ENCODE peak calls at places on chromosomes 1 and 21, in ten cellular contexts. H is mesenteric fat pad; S is activated naive CD4-positive, alpha-beta T cell treated with anti-CD3 and anti-CD28 coated beads, Interleukin-2, amount 10 ng/mL, durations not matched to agents 7 days and 5 days; A is naive thymus-derived CD8-positive, alpha-beta T cell; M is SK-MEL-5; B is T-helper 17 cell; Q is activated CD4-positive, alpha-beta T cell treated with anti-CD3 and anti-CD28 coated beads, Interleukin-2, amount 10 ng/mL, durations not matched to agents 7 days and 5 days; K is small intestine; Y is posterior cingulate gyrus; X is osteocyte. U is an unnamed sample.

GRCh38 chr1:16925635-16926490 is 4.1 kb downstream of the CROCC start:
- DNase-seq in H (no peak), S (no peak), A (no peak), M (no peak), B (no peak), Q (no peak), K (no peak), Y (peak), X (no peak), U (no peak)

GRCh38 chr1:43366179-43366578 is 1.6 kb downstream of the ELOVL1 start:
- DNase-seq in H (no peak), S (peak), A (no peak), M (no peak), B (no peak), Q (no peak), K (peak), Y (no peak), X (no peak), U (no peak)

GRCh38 chr21:30391615-30392014 is 4.2 kb upstream of the KRTAP13-1 start:
- DNase-seq in H (no peak), S (no peak), A (no peak), M (no peak), B (no peak), Q (no peak), K (no peak), Y (no peak), X (no peak), U (no peak)

GRCh38 chr1:209196140-209196539 is 387.4 kb upstream of the CAMK1G start:
- DNase-seq in H (no peak), S (no peak), A (no peak), M (no peak), B (no peak), Q (no peak), K (no peak), Y (no peak), X (no peak), U (no peak)

GRCh38 chr1:33147275-33147996 is 34.4 kb downstream of the TRIM62 start:
- DNase-seq in H (no peak), S (no peak), A (no peak), M (no peak), B (no peak), Q (no peak), K (no peak), Y (no peak), X (no peak), U (no peak)

GRCh38 chr1:3053366-3053980 is 15.5 kb upstream of the PRDM16 start:
- DNase-seq in H (peak), S (peak), A (no peak), M (no peak), B (no peak), Q (no peak), K (no peak), Y (peak), X (no peak), U (no peak)

GRCh38 chr1:218430346-218430745 is 85.2 kb downstream of the TGFB2 start:
- DNase-seq in H (no peak), S (no peak), A (no peak), M (no peak), B (no peak), Q (no peak), K (no peak), Y (no peak), X (no peak), U (no peak)

GRCh38 chr1:214439352-214440119 is 111.9 kb downstream of the PTPN14 start:
- DNase-seq in H (no peak), S (peak), A (no peak), M (peak), B (no peak), Q (peak), K (peak), Y (no peak), X (no peak), U (no peak)

GRCh38 chr1:118821801-118822200 is 166.3 kb downstream of the TBX15 start:
- DNase-seq in H (no peak), S (no peak), A (no peak), M (no peak), B (no peak), Q (no peak), K (no peak), Y (no peak), X (no peak), U (no peak)

GRCh38 chr1:187413770-187414169 is 585.0 kb downstream of the PLA2G4A start:
- DNase-seq in H (no peak), S (no peak), A (no peak), M (peak), B (no peak), Q (no peak), K (no peak), Y (no peak), X (no peak), U (no peak)

GRCh38 chr1:6491480-6491962 is at the start of gene PLEKHG5:
- DNase-seq in H (no peak), S (no peak), A (no peak), M (no peak), B (no peak), Q (no peak), K (no peak), Y (peak), X (no peak), U (no peak)

GRCh38 chr1:183694035-183694434 is 40.9 kb upstream of the APOBEC4 start:
- DNase-seq in H (no peak), S (no peak), A (no peak), M (no peak), B (no peak), Q (no peak), K (no peak), Y (no peak), X (no peak), U (no peak)

GRCh38 chr1:43951021-43951985 is 4.6 kb downstream of the IPO13 start:
- DNase-seq in H (no peak), S (no peak), A (no peak), M (no peak), B (no peak), Q (no peak), K (no peak), Y (no peak), X (no peak), U (no peak)

GRCh38 chr1:3785458-3786157 is 10.7 kb downstream of the LRRC47 start:
- DNase-seq in H (no peak), S (no peak), A (no peak), M (peak), B (no peak), Q (no peak), K (peak), Y (peak), X (no peak), U (no peak)

GRCh38 chr1:244180256-244180655 is 129.2 kb downstream of the ZBTB18 start:
- DNase-seq in H (no peak), S (no peak), A (no peak), M (no peak), B (no peak), Q (no peak), K (no peak), Y (no peak), X (no peak), U (no peak)

GRCh38 chr1:201267481-201268229 is 15.7 kb upstream of the PKP1 start:
- DNase-seq in H (peak), S (no peak), A (no peak), M (no peak), B (no peak), Q (peak), K (no peak), Y (no peak), X (peak), U (no peak)

GRCh38 chr1:63843884-63844283 is 70.1 kb downstream of the ROR1 start:
- DNase-seq in H (no peak), S (no peak), A (no peak), M (peak), B (no peak), Q (no peak), K (peak), Y (no peak), X (no peak), U (no peak)

GRCh38 chr1:102174259-102174863 is 177.6 kb upstream of the OLFM3 start:
- DNase-seq in H (no peak), S (no peak), A (no peak), M (peak), B (no peak), Q (peak), K (peak), Y (no peak), X (no peak), U (peak)

GRCh38 chr1:27350673-27351540 is 9.1 kb downstream of the SYTL1 start:
- DNase-seq in H (no peak), S (no peak), A (no peak), M (no peak), B (no peak), Q (no peak), K (peak), Y (no peak), X (no peak), U (no peak)

GRCh38 chr1:225762444-225762843 is 15.2 kb upstream of the SRP9 start:
- DNase-seq in H (peak), S (no peak), A (no peak), M (no peak), B (no peak), Q (no peak), K (no peak), Y (no peak), X (no peak), U (no peak)

GRCh38 chr1:94551449-94551848 is 9.9 kb upstream of the F3 start:
- DNase-seq in H (no peak), S (no peak), A (no peak), M (no peak), B (no peak), Q (no peak), K (no peak), Y (no peak), X (no peak), U (no peak)

GRCh38 chr1:64933296-64934070 is 32.9 kb downstream of the JAK1 start:
- DNase-seq in H (no peak), S (no peak), A (peak), M (no peak), B (no peak), Q (no peak), K (no peak), Y (no peak), X (no peak), U (no peak)

GRCh38 chr1:209761021-209761635 is 5.3 kb downstream of the TRAF3IP3 start:
- DNase-seq in H (no peak), S (no peak), A (no peak), M (no peak), B (no peak), Q (no peak), K (no peak), Y (no peak), X (no peak), U (no peak)

GRCh38 chr1:1630191-1630964 is 1.6 kb upstream of the MMP23B start:
- DNase-seq in H (no peak), S (peak), A (peak), M (no peak), B (peak), Q (peak), K (peak), Y (peak), X (no peak), U (peak)

GRCh38 chr1:201560328-201561194 is 21.6 kb downstream of the NAV1 start:
- DNase-seq in H (no peak), S (no peak), A (no peak), M (no peak), B (no peak), Q (no peak), K (no peak), Y (no peak), X (no peak), U (no peak)

GRCh38 chr21:27425172-27425571 is 458.3 kb upstream of the ADAMTS5 start:
- DNase-seq in H (no peak), S (no peak), A (no peak), M (peak), B (no peak), Q (no peak), K (no peak), Y (no peak), X (no peak), U (no peak)

GRCh38 chr1:99496067-99496466 is 149.8 kb upstream of the PALMD start:
- DNase-seq in H (no peak), S (no peak), A (no peak), M (no peak), B (no peak), Q (no peak), K (no peak), Y (no peak), X (no peak), U (no peak)

GRCh38 chr1:154943649-154944421 is 7.3 kb upstream of the PMVK start:
- DNase-seq in H (no peak), S (peak), A (no peak), M (peak), B (no peak), Q (peak), K (peak), Y (no peak), X (no peak), U (peak)

GRCh38 chr1:236998571-236998970 is 5.7 kb downstream of the MT1HL1 start:
- DNase-seq in H (no peak), S (no peak), A (no peak), M (no peak), B (no peak), Q (no peak), K (no peak), Y (peak), X (no peak), U (no peak)

GRCh38 chr1:225767591-225768540 is 9.8 kb upstream of the SRP9 start:
- DNase-seq in H (no peak), S (no peak), A (no peak), M (no peak), B (no peak), Q (no peak), K (no peak), Y (peak), X (no peak), U (no peak)

GRCh38 chr1:206784471-206784903 is 12.2 kb upstream of the IL10 start:
- DNase-seq in H (no peak), S (peak), A (peak), M (no peak), B (peak), Q (peak), K (peak), Y (no peak), X (no peak), U (no peak)

GRCh38 chr1:113732802-113733201 is 26.5 kb downstream of the PHTF1 start:
- DNase-seq in H (no peak), S (no peak), A (no peak), M (no peak), B (no peak), Q (no peak), K (no peak), Y (no peak), X (no peak), U (no peak)

GRCh38 chr1:6097824-6098223 is 52.1 kb downstream of the KCNAB2 start:
- DNase-seq in H (no peak), S (no peak), A (no peak), M (no peak), B (no peak), Q (no peak), K (no peak), Y (peak), X (no peak), U (no peak)